ENCODE peak calls at places on chromosomes 2 and 18, in six cellular contexts. V is AG10803, M is psoas muscle, Z is HFFc6, F is neural progenitor cell, G is BE2C. Y is an unnamed sample.

GRCh38 chr18:50115095-50115494 is 79.9 kb downstream of the MYO5B start:
- DNase-seq in F (no peak), V (no peak), Z (no peak), G (no peak), M (no peak), Y (no peak)

GRCh38 chr18:62717059-62717849 is 1.9 kb downstream of the PHLPP1 start:
- DNase-seq in F (no peak), Z (peak; percentile 72), G (no peak), M (no peak), V (peak; percentile 64), Y (no peak)

GRCh38 chr2:236184701-236185100 is 16.5 kb upstream of the GBX2 start:
- DNase-seq in M (no peak), Z (no peak), F (no peak), V (no peak), G (no peak), Y (no peak)

GRCh38 chr2:96839288-96839874 is 4.4 kb downstream of the ANKRD23 start:
- DNase-seq in V (peak; percentile 18), G (no peak), M (peak; percentile 57), F (no peak), Z (no peak), Y (no peak)

GRCh38 chr18:43405097-43405496 is 127.8 kb upstream of the SYT4 start:
- DNase-seq in V (no peak), G (no peak), M (no peak), Z (no peak), F (no peak), Y (no peak)

GRCh38 chr2:14647714-14648113 is 15.2 kb downstream of the LRATD1 start:
- DNase-seq in M (no peak), F (no peak), G (no peak), Z (no peak), V (no peak), Y (no peak)

GRCh38 chr18:53756607-53756972 is 467.9 kb downstream of the MBD2 start:
- DNase-seq in M (no peak), G (no peak), F (no peak), Z (no peak), V (no peak), Y (no peak)

GRCh38 chr18:62802523-62802922 is 87.2 kb downstream of the PHLPP1 start:
- DNase-seq in V (no peak), F (no peak), G (no peak), M (no peak), Z (no peak), Y (no peak)

GRCh38 chr2:177599072-177599688 is 206.6 kb downstream of the AGPS start:
- DNase-seq in V (no peak), Z (no peak), M (no peak), G (no peak), F (no peak), Y (no peak)

GRCh38 chr2:60476206-60476946 is 77.1 kb downstream of the BCL11A start:
- DNase-seq in F (no peak), Z (no peak), G (no peak), V (no peak), M (no peak), Y (no peak)

GRCh38 chr18:62767321-62767720 is 52.0 kb downstream of the PHLPP1 start:
- DNase-seq in M (no peak), F (no peak), Z (no peak), V (peak; percentile 40), G (no peak), Y (no peak)

GRCh38 chr2:37414470-37414949 is 70.1 kb downstream of the QPCT start:
- DNase-seq in Z (peak; percentile 70), V (peak; percentile 83), F (peak; percentile 74), G (no peak), M (no peak), Y (peak; percentile 48)

GRCh38 chr2:149077861-149078260 is 39.4 kb downstream of the LYPD6B start:
- DNase-seq in M (no peak), V (no peak), Z (no peak), F (peak; percentile 28), G (no peak), Y (no peak)

GRCh38 chr2:88452151-88452851 is at the start of gene FOXI3:
- DNase-seq in M (no peak), Z (no peak), F (peak; percentile 79), V (no peak), G (no peak), Y (no peak)

GRCh38 chr18:48674198-48674721 is 135.4 kb downstream of the CTIF start:
- DNase-seq in F (no peak), Z (peak; percentile 29), M (no peak), V (peak; percentile 40), G (no peak), Y (no peak)

GRCh38 chr2:48693066-48693465 is 62.5 kb downstream of the LHCGR start:
- DNase-seq in G (no peak), F (no peak), V (peak; percentile 27), Z (no peak), M (no peak), Y (no peak)

GRCh38 chr2:234468503-234468902 is 28.4 kb downstream of the ARL4C start:
- DNase-seq in V (no peak), Z (peak; percentile 19), F (no peak), G (no peak), M (no peak), Y (no peak)

GRCh38 chr2:73116182-73116960 is 3.6 kb upstream of the RAB11FIP5 start:
- DNase-seq in Z (no peak), G (no peak), V (no peak), M (no peak), F (no peak), Y (no peak)

GRCh38 chr2:105235388-105236059 is 6.0 kb upstream of the GPR45 start:
- DNase-seq in G (peak; percentile 78), F (peak; percentile 95), Z (peak; percentile 71), V (peak; percentile 75), M (peak; percentile 60), Y (peak; percentile 56)

GRCh38 chr2:164782323-164782722 is 59.3 kb downstream of the COBLL1 start:
- DNase-seq in F (no peak), M (no peak), Z (no peak), V (peak; percentile 84), G (no peak), Y (no peak)

GRCh38 chr2:15584316-15584715 is 7.4 kb upstream of the DDX1 start:
- DNase-seq in Z (no peak), M (no peak), V (no peak), F (no peak), G (no peak), Y (no peak)

GRCh38 chr18:23710946-23711345 is 21.7 kb downstream of the LAMA3 start:
- DNase-seq in Z (no peak), G (no peak), F (no peak), V (no peak), M (no peak), Y (no peak)

GRCh38 chr18:25650201-25650941 is 298.4 kb upstream of the ZNF521 start:
- DNase-seq in G (no peak), M (no peak), Z (peak; percentile 95), F (peak; percentile 16), V (peak; percentile 99), Y (peak; percentile 78)

DNA sequence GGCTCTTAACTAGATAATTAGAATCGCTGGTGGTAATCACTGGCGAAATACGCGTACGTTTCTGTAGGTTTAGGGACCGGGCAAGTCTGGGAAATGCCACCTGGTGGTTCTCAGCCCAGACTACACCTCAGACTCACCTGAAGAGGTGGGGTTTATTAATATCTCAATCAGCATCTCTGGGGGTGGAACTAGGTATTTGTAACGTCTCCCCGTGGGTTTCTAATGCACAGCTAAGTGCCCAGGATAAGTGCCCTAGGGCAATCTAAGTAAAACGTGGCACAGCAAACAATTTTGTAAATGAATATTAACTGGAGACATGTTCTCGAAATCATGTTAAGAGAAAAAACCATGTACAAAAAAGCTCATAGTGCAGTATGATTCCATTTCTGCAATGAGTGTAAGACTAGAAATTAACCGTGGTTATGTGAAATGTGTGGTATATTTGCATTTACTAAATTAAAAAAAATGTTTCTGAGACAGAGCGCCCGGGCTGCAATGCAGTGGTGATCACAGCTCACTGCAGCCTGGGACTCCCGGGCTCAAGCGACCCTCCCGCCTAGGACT is 760 bp upstream of the CNOT11 start:
- DNase-seq in F (peak; percentile 42), V (no peak), M (no peak), G (no peak), Z (no peak), Y (no peak)
- TF ChIP-seq CTCF in F (peak; percentile 39), V (peak; percentile 1), M (peak; percentile 2), G (no peak), Z (peak; percentile 60), Y (peak; percentile 3)

GRCh38 chr18:27608742-27609141 is 423.6 kb upstream of the CHST9 start:
- DNase-seq in V (no peak), G (no peak), Z (no peak), F (no peak), M (no peak), Y (no peak)
- TF ChIP-seq CTCF in V (peak; percentile 41), G (peak; percentile 45), Z (peak; percentile 79), F (peak; percentile 45), M (peak; percentile 11), Y (peak; percentile 40)

GRCh38 chr2:71992036-71992435 is 155.6 kb downstream of the CYP26B1 start:
- DNase-seq in V (peak; percentile 29), Z (no peak), M (no peak), F (no peak), G (no peak), Y (no peak)

GRCh38 chr2:71991397-71991796 is 156.3 kb downstream of the CYP26B1 start:
- DNase-seq in F (no peak), V (no peak), M (no peak), G (no peak), Z (no peak), Y (no peak)

GRCh38 chr2:71990826-71991225 is 156.8 kb downstream of the CYP26B1 start:
- DNase-seq in G (no peak), Z (no peak), V (no peak), F (no peak), M (no peak), Y (no peak)

GRCh38 chr2:71997843-71998242 is 149.8 kb downstream of the CYP26B1 start:
- DNase-seq in M (no peak), V (no peak), G (no peak), Z (no peak), F (no peak), Y (no peak)

DNA sequence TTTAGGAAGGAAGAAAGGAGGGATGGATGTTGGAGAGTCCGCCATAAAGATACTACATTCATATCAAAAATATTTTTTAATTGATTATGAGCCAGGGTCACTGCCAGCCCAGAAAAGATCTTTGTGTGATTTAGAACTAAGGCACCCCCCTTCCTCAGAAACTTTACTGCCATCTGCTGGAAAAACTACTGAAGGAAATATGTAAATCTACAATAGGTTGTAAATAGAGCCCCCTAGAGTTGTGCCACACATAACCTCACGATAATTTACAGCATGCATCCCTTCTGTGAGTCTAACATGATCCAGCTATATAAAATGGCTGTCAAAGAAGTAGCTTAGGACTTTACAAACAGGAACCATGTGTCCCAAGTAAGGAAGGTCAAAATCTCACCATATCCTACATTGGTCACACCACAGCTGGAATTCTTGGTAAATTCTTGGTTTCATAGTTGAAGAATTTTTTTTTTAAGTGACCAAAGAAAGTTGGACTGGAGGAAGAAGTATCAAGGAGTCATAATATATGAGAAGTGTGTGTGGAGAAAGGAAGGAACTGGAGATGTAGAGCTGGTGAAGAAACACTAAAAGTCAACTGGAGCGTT is 152.5 kb downstream of the CYP26B1 start:
- DNase-seq in Z (peak; percentile 53), V (peak; percentile 57), F (peak; percentile 28), M (no peak), G (no peak), Y (peak; percentile 16)
- TF ChIP-seq CTCF in Z (peak; percentile 86), V (peak; percentile 71), F (peak; percentile 52), M (peak; percentile 48), G (peak; percentile 48), Y (peak; percentile 59)

DNA sequence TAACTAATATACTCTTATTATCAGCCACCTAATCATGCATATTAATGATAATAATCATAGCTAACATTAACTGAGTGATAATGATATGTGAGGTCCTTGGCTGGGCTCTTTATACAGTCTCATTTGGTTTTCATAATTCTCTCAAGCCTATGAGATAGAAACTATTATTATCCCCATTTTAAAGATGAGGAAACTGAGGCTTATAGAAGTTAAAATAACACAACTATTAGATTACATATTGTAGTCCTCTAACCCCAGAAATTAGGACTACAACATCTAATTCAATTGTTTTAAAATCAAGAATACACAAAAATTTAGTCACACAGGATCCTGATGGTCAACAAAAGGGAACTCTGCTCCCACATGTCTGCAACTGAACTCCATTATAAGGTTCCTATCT is 83.6 kb upstream of the ITGB6 start:
- DNase-seq in F (no peak), M (no peak), G (no peak), Z (no peak), V (no peak), Y (no peak)
- TF ChIP-seq CTCF in F (no peak), M (no peak), G (no peak), Z (no peak), V (no peak), Y (no peak)

Y was measured in AG09319.